ENCODE peak calls at places on chromosomes 6 and 20, in four cellular contexts. M is T-helper 1 cell, Y is GM04503, R is cardiac muscle cell. E is an unnamed sample.

GRCh38 chr20:998431-998830 is 3.7 kb downstream of the RSPO4 start:
- DNase-seq in M (no peak), Y (no peak), R (no peak), E (no peak)

GRCh38 chr6:33581186-33581585 is 1.1 kb upstream of the BAK1 start:
- DNase-seq in M (no peak), Y (no peak), R (no peak), E (no peak)

GRCh38 chr6:79781916-79782315 is 150.8 kb downstream of the SH3BGRL2 start:
- DNase-seq in M (no peak), Y (no peak), R (no peak), E (no peak)

GRCh38 chr6:111204881-111205280 is 117.6 kb downstream of the SLC16A10 start:
- DNase-seq in M (no peak), Y (no peak), R (no peak), E (no peak)

GRCh38 chr6:156963712-156964700 is 186.8 kb downstream of the ARID1B start:
- DNase-seq in M (no peak), Y (no peak), R (peak), E (no peak)

GRCh38 chr6:63527658-63528514 is 44.4 kb upstream of the LOC128125822 start:
- DNase-seq in M (no peak), Y (peak), R (peak), E (no peak)

GRCh38 chr20:4371623-4372246 is 350.0 kb upstream of the PRND start:
- DNase-seq in M (no peak), Y (no peak), R (no peak), E (no peak)

GRCh38 chr6:79421707-79422484 is 115.3 kb downstream of the LCA5 start:
- DNase-seq in M (no peak), Y (peak), R (peak), E (no peak)

GRCh38 chr6:144678844-144679243 is 393.7 kb downstream of the UTRN start:
- DNase-seq in M (no peak), Y (no peak), R (peak), E (no peak)

GRCh38 chr6:79640146-79641111 is 9.3 kb downstream of the SH3BGRL2 start:
- DNase-seq in M (no peak), Y (no peak), R (no peak), E (no peak)

GRCh38 chr6:106540432-106540831 is 88.9 kb downstream of the RTN4IP1 start:
- DNase-seq in M (no peak), Y (no peak), R (no peak), E (no peak)

GRCh38 chr6:104161960-104162669 is 697.6 kb downstream of the HACE1 start:
- DNase-seq in M (no peak), Y (no peak), R (peak), E (no peak)

E was measured in central memory CD8-positive, alpha-beta T cell.